ENCODE peak calls at places on chromosome 15, in eight cellular contexts. R is GM23338, Y is psoas muscle, D is fibroblast of lung, C is testis, M is ovary, E is IMR-90, S is HCT116. X is an unnamed sample.

GRCh38 chr15:97502038-97502437 is 458.5 kb upstream of the ARRDC4 start:
- DNase-seq in R (no peak), Y (no peak), D (peak), C (no peak), M (no peak), E (no peak), S (no peak), X (no peak)

GRCh38 chr15:93035953-93036810 is 52.8 kb downstream of the RGMA start:
- DNase-seq in R (peak), Y (peak), D (peak), C (peak), M (peak), E (peak), S (peak), X (no peak)

GRCh38 chr15:34318277-34319079 is 19.1 kb downstream of the SLC12A6 start:
- DNase-seq in R (peak), Y (no peak), D (peak), C (peak), M (peak), E (peak), S (peak), X (no peak)

GRCh38 chr15:75929799-75930565 is 26.3 kb downstream of the FBXO22 start:
- DNase-seq in R (no peak), Y (no peak), D (no peak), C (no peak), M (no peak), E (no peak), S (no peak), X (no peak)

GRCh38 chr15:59686389-59686788 is 2.7 kb downstream of the BNIP2 start:
- DNase-seq in R (no peak), Y (no peak), D (no peak), C (no peak), M (no peak), E (no peak), S (no peak), X (no peak)

GRCh38 chr15:59074607-59075006 is 30.3 kb upstream of the CCNB2 start:
- DNase-seq in R (no peak), Y (no peak), D (no peak), C (no peak), M (no peak), E (no peak), S (no peak), X (no peak)

GRCh38 chr15:101449471-101450425 is 39.8 kb downstream of the PCSK6 start:
- DNase-seq in R (no peak), Y (peak), D (no peak), C (peak), M (no peak), E (no peak), S (no peak), X (no peak)

GRCh38 chr15:38042707-38043445 is 108.4 kb downstream of the TMCO5A start:
- DNase-seq in R (no peak), Y (no peak), D (no peak), C (peak), M (peak), E (no peak), S (no peak), X (no peak)

GRCh38 chr15:46460426-46460825 is 825.6 kb downstream of the SQOR start:
- DNase-seq in R (no peak), Y (no peak), D (no peak), C (no peak), M (no peak), E (no peak), S (no peak), X (no peak)

GRCh38 chr15:29270169-29270955 is 740 bp upstream of the NSMCE3 start:
- DNase-seq in R (no peak), Y (no peak), D (peak), C (no peak), M (no peak), E (peak), S (no peak), X (no peak)

GRCh38 chr15:36925671-36926421 is 174.5 kb downstream of the MEIS2 start:
- DNase-seq in R (no peak), Y (no peak), D (no peak), C (no peak), M (no peak), E (no peak), S (no peak), X (no peak)

GRCh38 chr15:81901323-81901722 is 144.5 kb downstream of the MEX3B start:
- DNase-seq in R (no peak), Y (no peak), D (no peak), C (no peak), M (no peak), E (no peak), S (no peak), X (no peak)

GRCh38 chr15:72184165-72184811 is 13.3 kb downstream of the GRAMD2A start:
- DNase-seq in R (peak), Y (peak), D (peak), C (no peak), M (no peak), E (no peak), S (peak), X (no peak)

GRCh38 chr15:29921130-29921601 is 98.9 kb upstream of the TJP1 start:
- DNase-seq in R (peak), Y (no peak), D (peak), C (no peak), M (no peak), E (no peak), S (peak), X (no peak)

GRCh38 chr15:90710436-90710835 is 6.7 kb upstream of the BLM start:
- DNase-seq in R (peak), Y (no peak), D (no peak), C (no peak), M (no peak), E (no peak), S (no peak), X (no peak)

GRCh38 chr15:88752956-88753355 is 50.3 kb upstream of the ACAN start:
- DNase-seq in R (no peak), Y (no peak), D (no peak), C (no peak), M (no peak), E (no peak), S (no peak), X (no peak)

GRCh38 chr15:52233405-52233804 is 42.2 kb upstream of the GNB5 start:
- DNase-seq in R (no peak), Y (no peak), D (no peak), C (no peak), M (no peak), E (peak), S (no peak), X (no peak)

GRCh38 chr15:68228143-68228970 is 1.2 kb downstream of the CLN6 start:
- DNase-seq in R (no peak), Y (peak), D (peak), C (no peak), M (no peak), E (no peak), S (no peak), X (no peak)

GRCh38 chr15:42523331-42523730 is 25.3 kb downstream of the LRRC57 start:
- DNase-seq in R (no peak), Y (no peak), D (no peak), C (no peak), M (no peak), E (no peak), S (no peak), X (no peak)

GRCh38 chr15:84645997-84646396 is 8.1 kb downstream of the WDR73 start:
- DNase-seq in R (no peak), Y (no peak), D (no peak), C (no peak), M (no peak), E (no peak), S (no peak), X (no peak)

GRCh38 chr15:65769482-65769881 is 22.6 kb downstream of the DENND4A start:
- DNase-seq in R (no peak), Y (no peak), D (no peak), C (no peak), M (no peak), E (no peak), S (no peak), X (no peak)

GRCh38 chr15:48565560-48566482 is 79.7 kb downstream of the FBN1 start:
- DNase-seq in R (no peak), Y (no peak), D (peak), C (no peak), M (no peak), E (peak), S (no peak), X (peak)

GRCh38 chr15:76572983-76573314 is 236.4 kb downstream of the ISL2 start:
- DNase-seq in R (no peak), Y (no peak), D (no peak), C (no peak), M (no peak), E (no peak), S (no peak), X (no peak)

GRCh38 chr15:63509933-63510547 is 5.6 kb downstream of the USP3 start:
- DNase-seq in R (no peak), Y (no peak), D (peak), C (no peak), M (no peak), E (peak), S (no peak), X (no peak)

GRCh38 chr15:47652213-47652852 is 65.0 kb upstream of the SEMA6D start:
- DNase-seq in R (no peak), Y (no peak), D (no peak), C (no peak), M (no peak), E (no peak), S (no peak), X (no peak)

GRCh38 chr15:63476229-63476632 is 28.2 kb upstream of the USP3 start:
- DNase-seq in R (no peak), Y (no peak), D (peak), C (no peak), M (no peak), E (peak), S (peak), X (peak)

GRCh38 chr15:35443376-35443775 is 102.6 kb downstream of the DPH6 start:
- DNase-seq in R (peak), Y (no peak), D (no peak), C (no peak), M (no peak), E (no peak), S (no peak), X (no peak)

GRCh38 chr15:50943623-50944022 is 35.1 kb downstream of the AP4E1 start:
- DNase-seq in R (no peak), Y (no peak), D (no peak), C (no peak), M (no peak), E (peak), S (no peak), X (no peak)

GRCh38 chr15:63107895-63108546 is 13.6 kb upstream of the LACTB start:
- DNase-seq in R (no peak), Y (no peak), D (peak), C (peak), M (peak), E (peak), S (no peak), X (peak)

GRCh38 chr15:101255615-101256350 is 3.9 kb upstream of the CHSY1 start:
- DNase-seq in R (no peak), Y (no peak), D (peak), C (peak), M (no peak), E (peak), S (no peak), X (no peak)

GRCh38 chr15:90553248-90553745 is 23.6 kb downstream of the CRTC3 start:
- DNase-seq in R (no peak), Y (no peak), D (peak), C (no peak), M (no peak), E (peak), S (no peak), X (peak)

GRCh38 chr15:74423443-74424257 is 10.1 kb downstream of the SEMA7A start:
- DNase-seq in R (no peak), Y (no peak), D (no peak), C (peak), M (peak), E (no peak), S (peak), X (no peak)
- TF ChIP-seq CTCF in R (no peak), Y (no peak), D (no peak), C (no peak), M (no peak), E (no peak), S (no peak), X (no peak)

GRCh38 chr15:61853195-61853594 is 207.1 kb downstream of the VPS13C start:
- DNase-seq in R (no peak), Y (no peak), D (no peak), C (no peak), M (no peak), E (no peak), S (no peak), X (no peak)

GRCh38 chr15:61857169-61857829 is 202.9 kb downstream of the VPS13C start:
- DNase-seq in R (no peak), Y (no peak), D (no peak), C (no peak), M (no peak), E (no peak), S (no peak), X (no peak)

GRCh38 chr15:61861962-61862361 is 198.3 kb downstream of the VPS13C start:
- DNase-seq in R (no peak), Y (no peak), D (no peak), C (no peak), M (no peak), E (no peak), S (no peak), X (no peak)

GRCh38 chr15:61856295-61856694 is 204.0 kb downstream of the VPS13C start:
- DNase-seq in R (no peak), Y (no peak), D (no peak), C (no peak), M (no peak), E (no peak), S (no peak), X (no peak)
- TF ChIP-seq CTCF in R (no peak), Y (no peak), D (no peak), C (no peak), M (no peak), E (no peak), S (no peak), X (no peak)

GRCh38 chr15:99343836-99344551 is 92.7 kb downstream of the LRRC28 start:
- DNase-seq in R (peak), Y (peak), D (peak), C (peak), M (peak), E (no peak), S (no peak), X (no peak)
- TF ChIP-seq CTCF in R (peak), Y (peak), D (peak), C (peak), M (no peak), E (no peak), S (no peak), X (peak)

DNA sequence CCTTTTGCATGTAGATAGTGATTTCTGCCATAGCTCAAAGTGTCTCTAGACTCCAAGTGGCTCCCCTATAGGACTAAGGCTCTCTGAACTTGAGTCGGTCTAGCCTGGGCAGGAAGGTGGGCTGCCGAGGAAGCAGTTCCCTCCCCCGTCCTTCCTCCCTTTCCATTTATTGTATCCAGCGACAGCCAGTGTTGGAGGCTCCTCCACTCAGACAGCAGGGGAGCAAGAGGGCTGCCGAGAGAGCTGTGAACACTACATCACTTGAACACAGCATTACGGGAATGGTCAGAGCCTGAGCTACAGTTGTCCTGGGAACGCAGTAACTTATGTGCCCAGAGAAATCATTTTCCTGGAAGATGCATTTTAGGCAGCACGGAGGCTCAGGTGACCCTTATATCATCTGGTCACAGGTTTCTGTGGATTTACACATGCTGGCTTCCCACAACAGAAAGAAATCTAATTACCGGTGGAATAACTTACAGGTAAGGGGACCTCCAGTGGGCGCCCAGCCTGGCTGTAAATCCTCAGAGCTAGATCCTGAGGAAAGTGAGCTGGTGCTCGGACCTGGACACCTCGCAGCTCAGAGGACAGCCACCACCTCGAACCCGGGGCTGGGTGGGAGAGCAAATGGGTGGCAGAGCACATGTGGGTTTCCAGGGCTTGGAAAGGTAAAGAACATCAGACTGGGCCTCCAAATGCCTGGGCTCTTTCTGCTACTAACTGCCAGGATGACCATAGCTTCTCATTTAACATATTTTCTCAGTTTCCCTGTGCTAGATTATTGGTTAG is 197.1 kb downstream of the UACA start:
- DNase-seq in R (peak), Y (no peak), D (peak), C (no peak), M (no peak), E (no peak), S (no peak), X (no peak)
- TF ChIP-seq CTCF in R (no peak), Y (no peak), D (no peak), C (no peak), M (no peak), E (peak), S (no peak), X (no peak)

GRCh38 chr15:78265752-78266224 is 1.4 kb downstream of the DNAJA4 start:
- DNase-seq in R (no peak), Y (no peak), D (peak), C (no peak), M (no peak), E (peak), S (no peak), X (peak)

GRCh38 chr15:78263907-78264303 is 457 bp upstream of the DNAJA4 start:
- DNase-seq in R (no peak), Y (no peak), D (no peak), C (peak), M (no peak), E (no peak), S (no peak), X (no peak)

GRCh38 chr15:78264304-78265136 is at the start of gene DNAJA4:
- DNase-seq in R (peak), Y (peak), D (peak), C (peak), M (peak), E (no peak), S (no peak), X (no peak)

GRCh38 chr15:78266229-78266628 is 1.9 kb downstream of the DNAJA4 start:
- DNase-seq in R (no peak), Y (no peak), D (no peak), C (no peak), M (no peak), E (no peak), S (no peak), X (no peak)

DNA sequence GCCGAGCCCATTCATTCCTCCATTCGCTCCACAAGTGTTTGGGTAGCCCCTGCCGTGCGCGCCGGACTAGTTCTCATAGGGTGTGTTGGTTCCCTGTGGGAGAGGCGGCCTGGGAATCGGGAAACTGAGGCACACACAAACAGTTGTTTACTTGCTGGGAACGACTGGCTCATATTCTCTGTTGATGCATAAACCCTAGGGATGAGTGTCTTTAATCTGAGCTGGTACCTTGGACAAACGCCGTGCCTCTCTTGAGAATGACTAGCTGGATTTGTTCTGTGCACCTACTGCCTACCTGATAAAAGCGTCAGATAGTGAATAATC is 737 bp downstream of the DNAJA4 start:
- DNase-seq in R (no peak), Y (no peak), D (no peak), C (no peak), M (no peak), E (no peak), S (no peak), X (no peak)
- TF ChIP-seq CTCF in R (no peak), Y (peak), D (no peak), C (no peak), M (no peak), E (no peak), S (no peak), X (no peak)

GRCh38 chr15:83067638-83067962 is 548 bp upstream of the BTBD1 start:
- DNase-seq in R (no peak), Y (no peak), D (no peak), C (no peak), M (no peak), E (no peak), S (no peak), X (no peak)

GRCh38 chr15:83068054-83068453 is 1.0 kb upstream of the BTBD1 start:
- DNase-seq in R (no peak), Y (no peak), D (no peak), C (no peak), M (no peak), E (no peak), S (no peak), X (no peak)

GRCh38 chr15:83066034-83066760 is 855 bp downstream of the BTBD1 start:
- DNase-seq in R (no peak), Y (peak), D (no peak), C (peak), M (no peak), E (no peak), S (no peak), X (no peak)

GRCh38 chr15:83065431-83065830 is 1.6 kb downstream of the BTBD1 start:
- DNase-seq in R (no peak), Y (no peak), D (no peak), C (no peak), M (no peak), E (no peak), S (no peak), X (no peak)

DNA sequence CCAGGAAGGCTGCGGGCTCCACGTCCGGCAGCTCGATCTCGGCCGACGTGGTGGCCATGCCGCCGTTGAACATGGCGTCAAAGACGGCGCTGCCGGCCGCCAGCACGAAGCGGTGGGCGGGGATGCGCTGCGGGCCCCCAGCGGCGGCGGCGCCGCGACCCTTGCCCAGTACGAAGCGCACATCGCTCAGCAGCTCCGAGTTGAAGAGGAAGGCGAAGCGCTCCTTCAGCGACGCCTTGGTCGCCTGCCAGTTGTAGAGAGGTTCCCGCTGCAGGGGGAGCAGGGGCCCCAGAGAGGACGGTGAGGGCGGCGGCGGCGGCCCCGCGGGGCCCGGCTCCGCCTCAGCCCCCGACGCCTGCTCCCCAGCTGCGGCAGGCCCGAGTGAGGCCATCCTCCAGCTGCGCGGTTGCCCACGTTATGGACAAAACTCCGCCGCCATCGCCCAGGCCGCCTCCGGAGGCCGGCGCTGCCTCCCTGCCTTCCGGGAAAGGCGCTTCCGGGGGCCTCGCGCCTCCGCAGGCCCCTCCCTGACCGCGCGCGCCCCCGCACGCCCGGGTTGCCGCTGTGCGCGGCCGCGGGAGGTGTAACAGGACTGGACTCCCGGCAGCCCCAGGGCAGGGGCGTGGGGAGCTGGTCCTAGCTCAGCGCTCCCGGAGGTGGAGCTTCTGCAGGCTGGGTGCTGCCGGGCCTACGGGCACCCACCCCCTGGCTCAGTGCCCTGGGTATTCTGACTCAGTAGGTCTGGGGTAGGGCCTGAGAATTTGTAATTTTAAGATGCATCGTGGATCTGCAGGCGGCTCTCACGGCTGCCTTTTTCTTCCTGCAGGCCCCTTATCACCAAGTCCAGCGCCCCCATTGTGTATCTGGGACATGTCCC is at the start of gene BTBD1:
- DNase-seq in R (peak), Y (peak), D (peak), C (peak), M (peak), E (peak), S (peak), X (peak)
- TF ChIP-seq CTCF in R (no peak), Y (no peak), D (no peak), C (no peak), M (no peak), E (peak), S (no peak), X (no peak)